ENCODE peak calls at places on chromosomes 1 and 21, in six cellular contexts. U is NCI-H460; F is IMR-90; E is CD8-positive, alpha-beta T cell; J is stimulated activated CD4-positive, alpha-beta T cell treated with anti-CD3 and anti-CD28 coated beads, Interleukin-15, amount 100 ng/mL, for 24 hours; Y is DND-41. V is an unnamed sample.

GRCh38 chr1:27621067-27621920 is 13.7 kb downstream of the FGR start:
- DNase-seq in E (no peak), J (no peak), Y (no peak), F (peak; percentile 58), U (no peak), V (no peak)

GRCh38 chr1:91619881-91620280 is 119.2 kb downstream of the CDC7 start:
- DNase-seq in F (no peak), Y (no peak), J (no peak), E (no peak), U (no peak), V (no peak)

GRCh38 chr1:200892546-200892945 is 2.2 kb upstream of the INAVA start:
- DNase-seq in U (no peak), F (no peak), Y (no peak), J (no peak), E (no peak), V (no peak)

GRCh38 chr1:118977591-118977990 is 10.6 kb downstream of the TBX15 start:
- DNase-seq in Y (no peak), J (no peak), F (no peak), E (no peak), U (no peak), V (no peak)

GRCh38 chr1:228944991-228945390 is 209.7 kb downstream of the RHOU start:
- DNase-seq in E (no peak), U (no peak), F (peak; percentile 39), Y (no peak), J (no peak), V (no peak)

GRCh38 chr1:109112652-109113285 is 1.1 kb upstream of the ELAPOR1 start:
- DNase-seq in U (peak; percentile 76), E (peak; percentile 93), J (peak; percentile 94), F (peak; percentile 85), Y (peak; percentile 85), V (peak; percentile 83)

GRCh38 chr1:60622486-60622885 is 459.9 kb upstream of the NFIA start:
- DNase-seq in F (no peak), U (no peak), Y (no peak), E (no peak), J (no peak), V (no peak)

GRCh38 chr1:156663178-156663577 is 14.0 kb downstream of the NES start:
- DNase-seq in Y (peak; percentile 19), F (peak; percentile 79), U (no peak), E (no peak), J (no peak), V (no peak)

GRCh38 chr1:222081859-222082258 is 340.0 kb upstream of the DUSP10 start:
- DNase-seq in E (no peak), U (no peak), F (peak; percentile 36), Y (no peak), J (no peak), V (no peak)

GRCh38 chr1:18279713-18280074 is 172.1 kb downstream of the IGSF21 start:
- DNase-seq in U (no peak), E (no peak), F (no peak), Y (no peak), J (no peak), V (no peak)

GRCh38 chr1:30490554-30491053 is 232.8 kb downstream of the MATN1 start:
- DNase-seq in U (no peak), E (no peak), J (no peak), Y (no peak), F (no peak), V (no peak)

GRCh38 chr1:197144570-197145325 is 1.7 kb downstream of the ASPM start:
- DNase-seq in E (no peak), J (peak; percentile 21), Y (peak; percentile 23), U (peak; percentile 30), F (peak; percentile 34), V (no peak)

GRCh38 chr21:33948096-33948950 is 32.7 kb upstream of the ATP5PO start:
- DNase-seq in E (peak; percentile 90), U (no peak), J (peak; percentile 83), Y (peak; percentile 96), F (peak; percentile 30), V (peak; percentile 45)

GRCh38 chr1:198904356-198904755 is 265.5 kb downstream of the PTPRC start:
- DNase-seq in J (no peak), F (peak; percentile 64), E (no peak), Y (no peak), U (no peak), V (no peak)

GRCh38 chr1:204565617-204566582 is 49.7 kb downstream of the MDM4 start:
- DNase-seq in F (peak; percentile 81), E (peak; percentile 69), J (peak; percentile 56), Y (peak; percentile 64), U (peak; percentile 85), V (peak; percentile 21)

GRCh38 chr21:42721341-42721824 is 68.0 kb downstream of the PDE9A start:
- DNase-seq in U (no peak), J (no peak), Y (no peak), E (no peak), F (no peak), V (no peak)

GRCh38 chr1:211939876-211940468 is 95.4 kb downstream of the INTS7 start:
- DNase-seq in Y (no peak), F (no peak), U (no peak), E (no peak), J (peak; percentile 73), V (peak; percentile 65)

GRCh38 chr1:2575801-2576663 is 10.5 kb upstream of the PRXL2B start:
- DNase-seq in U (no peak), J (no peak), F (no peak), Y (no peak), E (no peak), V (no peak)

GRCh38 chr1:35220976-35221375 is 28.0 kb upstream of the SFPQ start:
- DNase-seq in F (no peak), J (peak; percentile 9), E (no peak), U (no peak), Y (peak; percentile 31), V (no peak)

GRCh38 chr1:223832637-223832943 is 13.2 kb downstream of the TP53BP2 start:
- DNase-seq in Y (no peak), J (peak; percentile 37), U (no peak), E (no peak), F (no peak), V (no peak)

GRCh38 chr1:63545780-63546179 is 22.5 kb downstream of the EFCAB7 start:
- DNase-seq in F (peak; percentile 71), E (no peak), J (no peak), U (no peak), Y (no peak), V (no peak)

GRCh38 chr1:42380617-42381423 is at the start of gene RIMKLA:
- DNase-seq in J (peak; percentile 72), E (peak; percentile 67), U (peak; percentile 25), Y (peak; percentile 75), F (peak; percentile 6), V (no peak)

GRCh38 chr1:145995148-145995851 is 1.1 kb downstream of the TXNIP start:
- DNase-seq in F (no peak), J (no peak), Y (no peak), E (no peak), U (no peak), V (no peak)

GRCh38 chr1:234875953-234876814 is 252.5 kb downstream of the TOMM20 start:
- DNase-seq in E (no peak), F (peak; percentile 51), U (no peak), Y (no peak), J (peak; percentile 62), V (no peak)

GRCh38 chr1:2155788-2156187 is 38.8 kb downstream of the FAAP20 start:
- DNase-seq in E (no peak), F (no peak), Y (no peak), J (no peak), U (no peak), V (no peak)

GRCh38 chr1:66090863-66091457 is 298.3 kb downstream of the PDE4B start:
- DNase-seq in Y (no peak), E (no peak), J (no peak), U (no peak), F (no peak), V (no peak)

V was measured in T-helper 2 cell.